ENCODE peak calls at places on chromosomes 13 and 19, in seven cellular contexts. Y is substantia nigra; S is stimulated activated CD4-positive, alpha-beta T cell treated with anti-CD3 and anti-CD28 coated beads, Interleukin-1b, Interleukin-23, amount 100 ng/mL, for 1 hour; O is left lung; F is COR-L47; H is nucleus accumbens; J is mucosa of gallbladder. I is an unnamed sample.

GRCh38 chr19:2254052-2254872 is 2.0 kb downstream of the JSRP1 start:
- DNase-seq in J (no peak), O (no peak), F (no peak), Y (no peak), H (no peak), S (no peak), I (no peak)

GRCh38 chr13:23025848-23026608 is 154.8 kb upstream of the SGCG start:
- DNase-seq in H (no peak), J (no peak), F (no peak), S (no peak), Y (no peak), O (no peak), I (no peak)

GRCh38 chr13:95552208-95552538 is 347 bp upstream of the CLDN10 start:
- DNase-seq in Y (no peak), H (no peak), J (no peak), F (no peak), O (no peak), S (no peak), I (no peak)

GRCh38 chr19:44992336-44993163 is 8.7 kb upstream of the RELB start:
- DNase-seq in Y (no peak), F (no peak), H (no peak), S (no peak), O (no peak), J (no peak), I (no peak)

GRCh38 chr19:6070179-6071102 is 39.9 kb downstream of the RFX2 start:
- DNase-seq in S (no peak), O (no peak), Y (no peak), F (no peak), H (no peak), J (no peak), I (no peak)

GRCh38 chr19:35995655-35995993 is 636 bp downstream of the SDHAF1 start:
- DNase-seq in J (peak), Y (peak), S (no peak), H (no peak), O (no peak), F (peak), I (peak)

GRCh38 chr13:27666951-27667350 is 45.3 kb downstream of the POLR1D start:
- DNase-seq in F (no peak), O (no peak), S (no peak), Y (no peak), J (no peak), H (no peak), I (no peak)

GRCh38 chr19:29843180-29844051 is 31.6 kb downstream of the CCNE1 start:
- DNase-seq in H (no peak), S (no peak), O (peak), F (no peak), J (peak), Y (no peak), I (peak)

GRCh38 chr13:100461309-100462035 is 127.1 kb downstream of the GGACT start:
- DNase-seq in S (no peak), J (no peak), F (peak), H (no peak), Y (no peak), O (no peak), I (no peak)

GRCh38 chr13:79810671-79811070 is 329.7 kb downstream of the NDFIP2 start:
- DNase-seq in J (no peak), O (no peak), F (no peak), H (no peak), Y (no peak), S (no peak), I (no peak)

GRCh38 chr19:48469056-48469881 is at the start of gene CYTH2:
- DNase-seq in J (peak), Y (peak), H (peak), O (peak), F (peak), S (peak), I (peak)

GRCh38 chr19:46821512-46822359 is 28.9 kb downstream of the AP2S1 start:
- DNase-seq in S (peak), F (no peak), H (no peak), J (no peak), Y (no peak), O (no peak), I (no peak)

GRCh38 chr19:7529246-7529600 is 6.3 kb upstream of the PNPLA6 start:
- DNase-seq in O (no peak), F (no peak), H (no peak), S (no peak), J (no peak), Y (no peak), I (no peak)

GRCh38 chr19:29679598-29680210 is 14.4 kb downstream of the PLEKHF1 start:
- DNase-seq in O (no peak), S (no peak), F (no peak), J (no peak), Y (no peak), H (no peak), I (no peak)

GRCh38 chr13:38686635-38687245 is at the start of gene FREM2:
- DNase-seq in H (no peak), J (peak), O (peak), Y (peak), F (peak), S (no peak), I (no peak)

GRCh38 chr19:33394723-33395560 is 21.4 kb downstream of the CEBPG start:
- DNase-seq in S (no peak), Y (no peak), F (no peak), O (peak), H (no peak), J (no peak), I (no peak)

GRCh38 chr13:23321534-23322241 is 111.8 kb downstream of the SACS start:
- DNase-seq in O (peak), H (no peak), Y (no peak), S (no peak), F (no peak), J (peak), I (no peak)

GRCh38 chr19:1574354-1574753 is 6.2 kb upstream of the MEX3D start:
- DNase-seq in F (no peak), S (no peak), O (no peak), J (no peak), H (no peak), Y (no peak), I (no peak)

GRCh38 chr13:61045197-61045596 is 370.5 kb downstream of the PCDH20 start:
- DNase-seq in Y (no peak), O (no peak), S (no peak), H (no peak), F (no peak), J (no peak), I (no peak)

GRCh38 chr19:43476606-43477005 is 11.2 kb upstream of the LYPD3 start:
- DNase-seq in S (no peak), H (no peak), J (no peak), O (no peak), F (no peak), Y (no peak), I (no peak)

GRCh38 chr13:112851107-112852046 is 117.6 kb upstream of the MCF2L start:
- DNase-seq in Y (no peak), O (no peak), S (no peak), H (no peak), J (no peak), F (no peak), I (no peak)

GRCh38 chr13:31204592-31204991 is 4.8 kb downstream of the B3GLCT start:
- DNase-seq in S (no peak), H (no peak), O (no peak), Y (no peak), F (peak), J (no peak), I (no peak)

GRCh38 chr19:58387338-58388174 is 487 bp downstream of the RPS5 start:
- DNase-seq in H (no peak), F (no peak), Y (no peak), O (no peak), J (no peak), S (no peak), I (peak)

GRCh38 chr13:59562924-59563323 is 600.8 kb downstream of the DIAPH3 start:
- DNase-seq in Y (no peak), S (no peak), F (no peak), H (no peak), O (no peak), J (no peak), I (no peak)

GRCh38 chr19:3293560-3293959 is 69.1 kb downstream of the CELF5 start:
- DNase-seq in H (no peak), O (no peak), J (no peak), S (no peak), F (no peak), Y (no peak), I (no peak)

I was measured in right lobe of liver.